ENCODE peak calls at places on chromosome 3, in eight cellular contexts. S is psoas muscle, G is ovary, J is A549, Z is HAP-1, C is ascending aorta, I is HepG2, X is BE2C. L is an unnamed sample. For H3K4me1, the result is how much of the 10 kb centered on the place peaks cover.

GRCh38 chr3:61908344-61908743 is 347.0 kb downstream of the PTPRG start:
- DNase-seq in Z (no peak), C (no peak), J (no peak), G (no peak), I (no peak), X (no peak), S (no peak), L (no peak)

GRCh38 chr3:154981201-154981600 is 98.9 kb upstream of the MME start:
- DNase-seq in C (no peak), G (no peak), X (no peak), S (no peak), J (no peak), Z (no peak), I (no peak), L (no peak)

GRCh38 chr3:140922634-140923033 is 19.0 kb upstream of the SLC25A36 start:
- DNase-seq in X (no peak), J (peak), Z (no peak), S (no peak), G (no peak), I (no peak), C (no peak), L (no peak)

GRCh38 chr3:88807471-88808090 is 299.8 kb upstream of the EPHA3 start:
- DNase-seq in G (no peak), Z (peak), S (no peak), I (no peak), X (no peak), J (no peak), C (no peak), L (peak)

GRCh38 chr3:134874737-134875413 is 79.8 kb downstream of the EPHB1 start:
- DNase-seq in C (no peak), J (no peak), S (no peak), Z (no peak), G (no peak), I (peak), X (peak), L (no peak)

GRCh38 chr3:40623567-40623966 is 98.8 kb downstream of the ZNF621 start:
- DNase-seq in X (no peak), C (no peak), Z (no peak), J (no peak), I (no peak), G (no peak), S (no peak), L (no peak)

GRCh38 chr3:99477650-99478049 is 160.7 kb upstream of the COL8A1 start:
- DNase-seq in S (no peak), C (no peak), J (no peak), X (no peak), Z (no peak), G (no peak), I (no peak), L (no peak)

GRCh38 chr3:72171946-72172345 is 387.0 kb upstream of the PROK2 start:
- DNase-seq in J (no peak), I (no peak), S (peak), C (no peak), G (peak), X (no peak), Z (no peak), L (no peak)

GRCh38 chr3:168860028-168860427 is 764.3 kb upstream of the GOLIM4 start:
- DNase-seq in J (no peak), X (no peak), S (no peak), I (peak), G (no peak), C (no peak), Z (no peak), L (no peak)

GRCh38 chr3:84980456-84980855 is 21.7 kb downstream of the CADM2 start:
- DNase-seq in J (no peak), X (no peak), G (no peak), I (no peak), Z (no peak), S (no peak), C (no peak), L (no peak)

GRCh38 chr3:16937421-16937820 is 52.7 kb downstream of the PLCL2 start:
- DNase-seq in Z (no peak), G (no peak), S (no peak), J (no peak), I (no peak), X (no peak), C (no peak), L (no peak)

GRCh38 chr3:64238971-64239667 is 13.9 kb upstream of the PRICKLE2 start:
- DNase-seq in G (peak), I (peak), S (peak), C (no peak), J (peak), X (peak), Z (no peak), L (peak)

DNA sequence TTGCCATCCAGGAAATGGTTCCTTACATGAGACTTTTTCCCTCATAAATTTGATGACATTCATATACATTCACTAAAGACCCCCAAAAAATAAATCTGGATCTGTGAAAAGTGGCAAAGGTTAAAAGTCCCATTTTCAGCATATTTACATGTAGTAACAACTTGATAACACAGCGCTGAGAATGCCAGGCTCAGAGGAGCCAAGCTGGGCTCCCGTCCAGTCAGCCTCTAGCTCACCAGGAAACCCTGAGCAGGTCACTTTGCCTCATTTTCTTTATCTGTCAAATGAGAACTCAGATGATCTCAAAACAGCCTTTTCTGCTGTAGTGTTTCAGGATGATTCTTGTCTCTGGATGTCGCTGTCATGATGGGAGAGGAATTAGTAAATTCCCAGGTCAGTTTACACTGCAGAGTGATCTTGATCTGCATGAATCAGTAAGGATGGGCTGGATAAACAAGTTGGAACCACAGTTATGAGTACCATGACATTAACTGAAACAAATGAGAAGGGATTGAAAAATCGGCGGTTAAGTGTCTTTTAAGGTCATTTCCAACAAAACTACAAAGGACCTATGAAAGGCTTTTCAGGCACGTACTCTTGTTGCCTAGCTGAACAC is 82.8 kb downstream of the PPARG start:
- DNase-seq in S (no peak), C (no peak), I (no peak), Z (no peak), J (no peak), G (no peak), X (no peak), L (no peak)
- H3K4me3 ChIP-seq in S (no peak), C (no peak), I (no peak), Z (no peak), J (no peak), G (no peak), X (no peak), L (no peak)

GRCh38 chr3:14844386-14845170 is 25.8 kb downstream of the FGD5 start:
- DNase-seq in Z (no peak), I (no peak), G (no peak), C (no peak), X (no peak), S (no peak), J (no peak), L (no peak)

GRCh38 chr3:14841836-14842235 is 23.1 kb downstream of the FGD5 start:
- DNase-seq in Z (no peak), G (no peak), X (no peak), J (no peak), C (no peak), I (no peak), S (no peak), L (no peak)

GRCh38 chr3:14845180-14845579 is 26.4 kb downstream of the FGD5 start:
- DNase-seq in C (no peak), G (no peak), I (no peak), X (no peak), Z (no peak), S (no peak), J (no peak), L (no peak)

GRCh38 chr3:14842277-14842676 is 23.5 kb downstream of the FGD5 start:
- DNase-seq in X (no peak), J (no peak), G (no peak), S (no peak), C (no peak), Z (no peak), I (no peak), L (no peak)

GRCh38 chr3:14843321-14843720 is 24.6 kb downstream of the FGD5 start:
- DNase-seq in S (no peak), G (no peak), X (no peak), J (no peak), I (no peak), C (no peak), Z (no peak), L (no peak)
- H3K4me1 ChIP-seq in S (under half), G (under half), X (under half), J (under half), I (under half), C (under half), Z (under half), L (under half)

GRCh38 chr3:20123121-20123652 is 62.8 kb downstream of the SGO1 start:
- DNase-seq in X (no peak), J (no peak), G (no peak), C (no peak), S (no peak), I (no peak), Z (no peak), L (no peak)

GRCh38 chr3:20125289-20125688 is 60.7 kb downstream of the SGO1 start:
- DNase-seq in I (no peak), C (no peak), S (no peak), G (no peak), Z (no peak), X (no peak), J (no peak), L (no peak)

GRCh38 chr3:20130122-20130521 is 55.9 kb downstream of the SGO1 start:
- DNase-seq in G (no peak), I (no peak), C (no peak), X (no peak), Z (no peak), J (no peak), S (no peak), L (no peak)

GRCh38 chr3:20128378-20128777 is 57.6 kb downstream of the SGO1 start:
- DNase-seq in I (no peak), S (no peak), G (no peak), X (no peak), C (no peak), J (no peak), Z (no peak), L (no peak)

GRCh38 chr3:20125912-20126311 is 60.1 kb downstream of the SGO1 start:
- DNase-seq in S (no peak), I (no peak), G (no peak), X (no peak), J (no peak), Z (no peak), C (no peak), L (no peak)
- H3K4me3 ChIP-seq in S (no peak), I (no peak), G (no peak), X (no peak), J (no peak), Z (no peak), C (no peak), L (no peak)

GRCh38 chr3:31848921-31849320 is 132.1 kb downstream of the OSBPL10 start:
- DNase-seq in I (peak), Z (no peak), X (no peak), S (no peak), J (no peak), C (no peak), G (no peak), L (no peak)
- H3K4me1 ChIP-seq in I (under half), Z (under half), X (under half), S (under half), J (under half), C (under half), G (under half), L (under half)